ENCODE peak calls at places on chromosome X, in ten cellular contexts. One of them, this sample, is unnamed.

GRCh38 chrX:30888526-30889146 is 418 bp downstream of the TAB3 start:
- DNase-seq in Panc1: no peak
- DNase-seq in stomach: no peak
- DNase-seq in transverse colon: peak; percentile 14
- DNase-seq in suprapubic skin: peak; percentile 63
- DNase-seq in prostate gland: no peak
- DNase-seq in GM12892: no peak
- DNase-seq in upper lobe of left lung: peak; percentile 21
- DNase-seq in GM23338: peak; percentile 29
- DNase-seq in spleen: no peak
- DNase-seq in this sample: no peak

GRCh38 chrX:38216642-38217041 is 4.0 kb downstream of the SRPX start:
- DNase-seq in Panc1: no peak
- DNase-seq in stomach: no peak
- DNase-seq in transverse colon: no peak
- DNase-seq in suprapubic skin: no peak
- DNase-seq in prostate gland: no peak
- DNase-seq in GM12892: no peak
- DNase-seq in upper lobe of left lung: no peak
- DNase-seq in GM23338: no peak
- DNase-seq in spleen: no peak
- DNase-seq in this sample: no peak

GRCh38 chrX:29787666-29788065 is 427.7 kb upstream of the MAGEB2 start:
- DNase-seq in Panc1: no peak
- DNase-seq in stomach: no peak
- DNase-seq in transverse colon: no peak
- DNase-seq in suprapubic skin: no peak
- DNase-seq in prostate gland: no peak
- DNase-seq in GM12892: no peak
- DNase-seq in upper lobe of left lung: no peak
- DNase-seq in GM23338: no peak
- DNase-seq in spleen: no peak
- DNase-seq in this sample: no peak

GRCh38 chrX:31021537-31021936 is 50.3 kb downstream of the FTHL17 start:
- DNase-seq in Panc1: no peak
- DNase-seq in stomach: no peak
- DNase-seq in transverse colon: no peak
- DNase-seq in suprapubic skin: no peak
- DNase-seq in prostate gland: no peak
- DNase-seq in GM12892: no peak
- DNase-seq in upper lobe of left lung: no peak
- DNase-seq in GM23338: no peak
- DNase-seq in spleen: no peak
- DNase-seq in this sample: no peak

GRCh38 chrX:1389993-1390285 is 2.0 kb downstream of the SLC25A6 start:
- DNase-seq in Panc1: no peak
- DNase-seq in stomach: no peak
- DNase-seq in transverse colon: no peak
- DNase-seq in suprapubic skin: no peak
- DNase-seq in prostate gland: no peak
- DNase-seq in GM12892: no peak
- DNase-seq in upper lobe of left lung: no peak
- DNase-seq in GM23338: no peak
- DNase-seq in spleen: peak; percentile 56
- DNase-seq in this sample: no peak

GRCh38 chrX:40244980-40245379 is 147.2 kb upstream of the BCOR start:
- DNase-seq in Panc1: no peak
- DNase-seq in stomach: no peak
- DNase-seq in transverse colon: no peak
- DNase-seq in suprapubic skin: no peak
- DNase-seq in prostate gland: no peak
- DNase-seq in GM12892: no peak
- DNase-seq in upper lobe of left lung: no peak
- DNase-seq in GM23338: no peak
- DNase-seq in spleen: no peak
- DNase-seq in this sample: no peak

GRCh38 chrX:78168065-78168464 is 28.6 kb upstream of the TAF9B start:
- DNase-seq in Panc1: no peak
- DNase-seq in stomach: no peak
- DNase-seq in transverse colon: no peak
- DNase-seq in suprapubic skin: no peak
- DNase-seq in prostate gland: no peak
- DNase-seq in GM12892: no peak
- DNase-seq in upper lobe of left lung: no peak
- DNase-seq in GM23338: no peak
- DNase-seq in spleen: no peak
- DNase-seq in this sample: no peak

GRCh38 chrX:42519666-42520231 is 258.2 kb downstream of the PPP1R2C start:
- DNase-seq in Panc1: no peak
- DNase-seq in stomach: no peak
- DNase-seq in transverse colon: no peak
- DNase-seq in suprapubic skin: no peak
- DNase-seq in prostate gland: no peak
- DNase-seq in GM12892: no peak
- DNase-seq in upper lobe of left lung: no peak
- DNase-seq in GM23338: no peak
- DNase-seq in spleen: no peak
- DNase-seq in this sample: no peak

GRCh38 chrX:12446342-12447075 is 308.2 kb downstream of the FRMPD4 start:
- DNase-seq in Panc1: no peak
- DNase-seq in stomach: no peak
- DNase-seq in transverse colon: no peak
- DNase-seq in suprapubic skin: no peak
- DNase-seq in prostate gland: no peak
- DNase-seq in GM12892: no peak
- DNase-seq in upper lobe of left lung: no peak
- DNase-seq in GM23338: no peak
- DNase-seq in spleen: no peak
- DNase-seq in this sample: no peak

GRCh38 chrX:38870386-38870895 is 69.2 kb downstream of the MID1IP1 start:
- DNase-seq in Panc1: no peak
- DNase-seq in stomach: no peak
- DNase-seq in transverse colon: no peak
- DNase-seq in suprapubic skin: no peak
- DNase-seq in prostate gland: no peak
- DNase-seq in GM12892: no peak
- DNase-seq in upper lobe of left lung: no peak
- DNase-seq in GM23338: peak; percentile 45
- DNase-seq in spleen: no peak
- DNase-seq in this sample: no peak

GRCh38 chrX:24204331-24204730 is 54.8 kb downstream of the ZFX start:
- DNase-seq in Panc1: no peak
- DNase-seq in stomach: no peak
- DNase-seq in transverse colon: no peak
- DNase-seq in suprapubic skin: no peak
- DNase-seq in prostate gland: no peak
- DNase-seq in GM12892: no peak
- DNase-seq in upper lobe of left lung: no peak
- DNase-seq in GM23338: no peak
- DNase-seq in spleen: no peak
- DNase-seq in this sample: no peak

GRCh38 chrX:151715735-151716134 is at the start of gene FATE1:
- DNase-seq in Panc1: no peak
- DNase-seq in stomach: no peak
- DNase-seq in transverse colon: no peak
- DNase-seq in suprapubic skin: no peak
- DNase-seq in prostate gland: no peak
- DNase-seq in GM12892: no peak
- DNase-seq in upper lobe of left lung: no peak
- DNase-seq in GM23338: no peak
- DNase-seq in spleen: no peak
- DNase-seq in this sample: no peak

GRCh38 chrX:57771689-57772088 is 91.6 kb upstream of the NLRP2B start:
- DNase-seq in Panc1: no peak
- DNase-seq in stomach: no peak
- DNase-seq in transverse colon: no peak
- DNase-seq in suprapubic skin: no peak
- DNase-seq in prostate gland: no peak
- DNase-seq in GM12892: no peak
- DNase-seq in upper lobe of left lung: no peak
- DNase-seq in GM23338: no peak
- DNase-seq in spleen: no peak
- DNase-seq in this sample: no peak

GRCh38 chrX:151703487-151703886 is 8.2 kb downstream of the PRRG3 start:
- DNase-seq in Panc1: no peak
- DNase-seq in stomach: peak; percentile 36
- DNase-seq in transverse colon: no peak
- DNase-seq in suprapubic skin: no peak
- DNase-seq in prostate gland: no peak
- DNase-seq in GM12892: no peak
- DNase-seq in upper lobe of left lung: peak; percentile 20
- DNase-seq in GM23338: no peak
- DNase-seq in spleen: no peak
- DNase-seq in this sample: no peak

GRCh38 chrX:40105791-40106676 is 8.3 kb upstream of the BCOR start:
- DNase-seq in Panc1: no peak
- DNase-seq in stomach: peak; percentile 77
- DNase-seq in transverse colon: peak; percentile 78
- DNase-seq in suprapubic skin: no peak
- DNase-seq in prostate gland: peak; percentile 63
- DNase-seq in GM12892: peak; percentile 47
- DNase-seq in upper lobe of left lung: peak; percentile 68
- DNase-seq in GM23338: peak; percentile 76
- DNase-seq in spleen: peak; percentile 91
- DNase-seq in this sample: no peak

GRCh38 chrX:11100281-11101035 is 10.7 kb upstream of the HCCS start:
- DNase-seq in Panc1: no peak
- DNase-seq in stomach: peak; percentile 34
- DNase-seq in transverse colon: peak; percentile 20
- DNase-seq in suprapubic skin: no peak
- DNase-seq in prostate gland: peak; percentile 36
- DNase-seq in GM12892: no peak
- DNase-seq in upper lobe of left lung: no peak
- DNase-seq in GM23338: peak; percentile 60
- DNase-seq in spleen: no peak
- DNase-seq in this sample: no peak

GRCh38 chrX:666762-667161 is 36.2 kb downstream of the SHOX start:
- DNase-seq in Panc1: no peak
- DNase-seq in stomach: no peak
- DNase-seq in transverse colon: no peak
- DNase-seq in suprapubic skin: no peak
- DNase-seq in prostate gland: no peak
- DNase-seq in GM12892: no peak
- DNase-seq in upper lobe of left lung: no peak
- DNase-seq in GM23338: peak; percentile 44
- DNase-seq in spleen: no peak
- DNase-seq in this sample: no peak

GRCh38 chrX:70504772-70505450 is 60.3 kb downstream of the DLG3 start:
- DNase-seq in Panc1: no peak
- DNase-seq in stomach: no peak
- DNase-seq in transverse colon: no peak
- DNase-seq in suprapubic skin: no peak
- DNase-seq in prostate gland: no peak
- DNase-seq in GM12892: no peak
- DNase-seq in upper lobe of left lung: no peak
- DNase-seq in GM23338: no peak
- DNase-seq in spleen: no peak
- DNase-seq in this sample: no peak

GRCh38 chrX:15343075-15343476 is 7.8 kb upstream of the PIGA start:
- DNase-seq in Panc1: no peak
- DNase-seq in stomach: no peak
- DNase-seq in transverse colon: no peak
- DNase-seq in suprapubic skin: no peak
- DNase-seq in prostate gland: peak; percentile 4
- DNase-seq in GM12892: no peak
- DNase-seq in upper lobe of left lung: peak; percentile 39
- DNase-seq in GM23338: no peak
- DNase-seq in spleen: no peak
- DNase-seq in this sample: no peak

GRCh38 chrX:155334486-155335316 is at the start of gene CLIC2:
- DNase-seq in Panc1: no peak
- DNase-seq in stomach: peak; percentile 31
- DNase-seq in transverse colon: peak; percentile 17
- DNase-seq in suprapubic skin: peak; percentile 50
- DNase-seq in prostate gland: no peak
- DNase-seq in GM12892: no peak
- DNase-seq in upper lobe of left lung: peak; percentile 81
- DNase-seq in GM23338: no peak
- DNase-seq in spleen: no peak
- DNase-seq in this sample: no peak

GRCh38 chrX:106927700-106928099 is 7.5 kb downstream of the CLDN2 start:
- DNase-seq in Panc1: no peak
- DNase-seq in stomach: peak; percentile 65
- DNase-seq in transverse colon: no peak
- DNase-seq in suprapubic skin: no peak
- DNase-seq in prostate gland: no peak
- DNase-seq in GM12892: no peak
- DNase-seq in upper lobe of left lung: no peak
- DNase-seq in GM23338: no peak
- DNase-seq in spleen: no peak
- DNase-seq in this sample: no peak

GRCh38 chrX:109927663-109928273 is 75.1 kb upstream of the TMEM164 start:
- DNase-seq in Panc1: no peak
- DNase-seq in stomach: no peak
- DNase-seq in transverse colon: no peak
- DNase-seq in suprapubic skin: no peak
- DNase-seq in prostate gland: no peak
- DNase-seq in GM12892: no peak
- DNase-seq in upper lobe of left lung: no peak
- DNase-seq in GM23338: no peak
- DNase-seq in spleen: no peak
- DNase-seq in this sample: no peak
- TF ChIP-seq POLR2AphosphoS5 in Panc1: no peak
- TF ChIP-seq POLR2AphosphoS5 in stomach: no peak
- TF ChIP-seq POLR2AphosphoS5 in transverse colon: no peak
- TF ChIP-seq POLR2AphosphoS5 in suprapubic skin: no peak
- TF ChIP-seq POLR2AphosphoS5 in prostate gland: no peak
- TF ChIP-seq POLR2AphosphoS5 in GM12892: no peak
- TF ChIP-seq POLR2AphosphoS5 in upper lobe of left lung: no peak
- TF ChIP-seq POLR2AphosphoS5 in GM23338: no peak
- TF ChIP-seq POLR2AphosphoS5 in spleen: no peak
- TF ChIP-seq POLR2AphosphoS5 in this sample: no peak

GRCh38 chrX:119410027-119410819 is 11.1 kb downstream of the SLC25A43 start:
- DNase-seq in Panc1: no peak
- DNase-seq in stomach: peak; percentile 60
- DNase-seq in transverse colon: peak; percentile 80
- DNase-seq in suprapubic skin: peak; percentile 72
- DNase-seq in prostate gland: no peak
- DNase-seq in GM12892: no peak
- DNase-seq in upper lobe of left lung: peak; percentile 80
- DNase-seq in GM23338: no peak
- DNase-seq in spleen: no peak
- DNase-seq in this sample: no peak
- TF ChIP-seq POLR2AphosphoS5 in Panc1: no peak
- TF ChIP-seq POLR2AphosphoS5 in stomach: no peak
- TF ChIP-seq POLR2AphosphoS5 in transverse colon: peak; percentile 22
- TF ChIP-seq POLR2AphosphoS5 in suprapubic skin: no peak
- TF ChIP-seq POLR2AphosphoS5 in prostate gland: no peak
- TF ChIP-seq POLR2AphosphoS5 in GM12892: no peak
- TF ChIP-seq POLR2AphosphoS5 in upper lobe of left lung: no peak
- TF ChIP-seq POLR2AphosphoS5 in GM23338: no peak
- TF ChIP-seq POLR2AphosphoS5 in spleen: no peak
- TF ChIP-seq POLR2AphosphoS5 in this sample: peak; percentile 28

GRCh38 chrX:18938710-18939109 is 45.2 kb downstream of the PHKA2 start:
- DNase-seq in Panc1: no peak
- DNase-seq in stomach: no peak
- DNase-seq in transverse colon: no peak
- DNase-seq in suprapubic skin: no peak
- DNase-seq in prostate gland: no peak
- DNase-seq in GM12892: no peak
- DNase-seq in upper lobe of left lung: no peak
- DNase-seq in GM23338: no peak
- DNase-seq in spleen: no peak
- DNase-seq in this sample: no peak
- TF ChIP-seq POLR2AphosphoS5 in Panc1: no peak
- TF ChIP-seq POLR2AphosphoS5 in stomach: no peak
- TF ChIP-seq POLR2AphosphoS5 in transverse colon: no peak
- TF ChIP-seq POLR2AphosphoS5 in suprapubic skin: no peak
- TF ChIP-seq POLR2AphosphoS5 in prostate gland: no peak
- TF ChIP-seq POLR2AphosphoS5 in GM12892: no peak
- TF ChIP-seq POLR2AphosphoS5 in upper lobe of left lung: no peak
- TF ChIP-seq POLR2AphosphoS5 in GM23338: no peak
- TF ChIP-seq POLR2AphosphoS5 in spleen: no peak
- TF ChIP-seq POLR2AphosphoS5 in this sample: no peak

GRCh38 chrX:49850028-49850427 is 20.9 kb downstream of the PAGE4 start:
- DNase-seq in Panc1: no peak
- DNase-seq in stomach: no peak
- DNase-seq in transverse colon: no peak
- DNase-seq in suprapubic skin: no peak
- DNase-seq in prostate gland: no peak
- DNase-seq in GM12892: no peak
- DNase-seq in upper lobe of left lung: no peak
- DNase-seq in GM23338: no peak
- DNase-seq in spleen: no peak
- DNase-seq in this sample: no peak
- TF ChIP-seq POLR2AphosphoS5 in Panc1: no peak
- TF ChIP-seq POLR2AphosphoS5 in stomach: no peak
- TF ChIP-seq POLR2AphosphoS5 in transverse colon: no peak
- TF ChIP-seq POLR2AphosphoS5 in suprapubic skin: no peak
- TF ChIP-seq POLR2AphosphoS5 in prostate gland: no peak
- TF ChIP-seq POLR2AphosphoS5 in GM12892: no peak
- TF ChIP-seq POLR2AphosphoS5 in upper lobe of left lung: no peak
- TF ChIP-seq POLR2AphosphoS5 in GM23338: no peak
- TF ChIP-seq POLR2AphosphoS5 in spleen: no peak
- TF ChIP-seq POLR2AphosphoS5 in this sample: no peak